ENCODE peak calls at places on chromosome 3, in four cellular contexts. C is transverse colon, P is spleen, E is GM23338. A is an unnamed sample.

GRCh38 chr3:8938021-8938420 is 25.3 kb downstream of the RAD18 start:
- DNase-seq in C (no peak), E (peak; percentile 39), P (no peak), A (no peak)

GRCh38 chr3:147843331-147843730 is 434.2 kb downstream of the ZIC1 start:
- DNase-seq in E (no peak), C (no peak), P (no peak), A (no peak)

GRCh38 chr3:183386651-183387050 is 41.8 kb downstream of the MCF2L2 start:
- DNase-seq in E (no peak), P (no peak), C (no peak), A (no peak)

GRCh38 chr3:66107855-66108254 is 69.1 kb upstream of the MAGI1 start:
- DNase-seq in C (no peak), P (no peak), E (no peak), A (no peak)

GRCh38 chr3:119628816-119629445 is 31.2 kb downstream of the PLA1A start:
- DNase-seq in E (no peak), C (no peak), P (no peak), A (no peak)

GRCh38 chr3:77372634-77373346 is 332.9 kb downstream of the ROBO2 start:
- DNase-seq in C (no peak), P (no peak), E (no peak), A (no peak)

GRCh38 chr3:16081661-16082060 is 92.8 kb upstream of the GALNT15 start:
- DNase-seq in P (no peak), E (no peak), C (no peak), A (no peak)

GRCh38 chr3:135908225-135908624 is 57.3 kb upstream of the PPP2R3A start:
- DNase-seq in C (no peak), E (peak; percentile 4), P (no peak), A (no peak)

GRCh38 chr3:34387831-34388564 is 589.6 kb downstream of the PDCD6IP start:
- DNase-seq in E (peak; percentile 56), P (no peak), C (no peak), A (no peak)

GRCh38 chr3:47000198-47000815 is 20.8 kb downstream of the NBEAL2 start:
- DNase-seq in C (no peak), P (peak; percentile 59), E (no peak), A (no peak)

GRCh38 chr3:146473726-146474125 is 4.4 kb upstream of the PLSCR2 start:
- DNase-seq in P (no peak), E (no peak), C (no peak), A (no peak)

GRCh38 chr3:196740476-196741400 is 1.1 kb downstream of the PAK2 start:
- DNase-seq in P (peak; percentile 76), C (no peak), E (peak; percentile 73), A (peak; percentile 27)

GRCh38 chr3:148773805-148774204 is 53.8 kb upstream of the CPB1 start:
- DNase-seq in C (no peak), E (no peak), P (no peak), A (no peak)

GRCh38 chr3:110198717-110199587 is 861.6 kb upstream of the DPPA4 start:
- DNase-seq in C (no peak), P (peak; percentile 66), E (no peak), A (no peak)

GRCh38 chr3:182327196-182327681 is 466.1 kb upstream of the ATP11B start:
- DNase-seq in E (peak; percentile 29), C (no peak), P (no peak), A (no peak)

GRCh38 chr3:152497457-152497856 is 228.7 kb downstream of the MBNL1 start:
- DNase-seq in E (no peak), C (no peak), P (no peak), A (no peak)

GRCh38 chr3:152496716-152497115 is 228.0 kb downstream of the MBNL1 start:
- DNase-seq in P (no peak), E (peak; percentile 29), C (no peak), A (no peak)

GRCh38 chr3:152491922-152492321 is 223.2 kb downstream of the MBNL1 start:
- DNase-seq in P (no peak), C (no peak), E (no peak), A (no peak)

GRCh38 chr3:152499796-152500385 is 231.2 kb downstream of the MBNL1 start:
- DNase-seq in P (no peak), C (no peak), E (no peak), A (no peak)

DNA sequence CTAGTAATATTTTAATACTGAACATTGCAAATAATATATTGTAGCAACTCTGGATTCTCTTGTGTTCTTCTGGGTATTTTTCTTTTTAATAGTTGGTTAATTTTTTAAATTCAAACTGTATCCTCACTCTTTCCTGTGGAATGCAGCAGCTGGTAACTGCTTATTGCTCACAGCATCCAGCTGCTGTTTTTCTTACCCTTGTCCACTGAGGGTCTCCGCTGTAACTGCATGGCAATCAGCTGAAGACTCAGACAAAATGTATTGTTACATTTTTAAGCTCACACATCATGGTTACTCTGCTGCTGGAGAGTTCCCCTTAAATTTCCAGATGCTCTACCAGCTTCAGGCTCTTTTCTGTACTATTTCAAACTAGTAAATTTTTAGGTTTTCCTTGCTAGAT is 227.6 kb downstream of the MBNL1 start:
- DNase-seq in C (no peak), P (no peak), E (no peak), A (no peak)
- H3K4me3 ChIP-seq in C (no peak overlapping the region), P (no peak overlapping the region), E (no peak overlapping the region), A (no peak overlapping the region)

DNA sequence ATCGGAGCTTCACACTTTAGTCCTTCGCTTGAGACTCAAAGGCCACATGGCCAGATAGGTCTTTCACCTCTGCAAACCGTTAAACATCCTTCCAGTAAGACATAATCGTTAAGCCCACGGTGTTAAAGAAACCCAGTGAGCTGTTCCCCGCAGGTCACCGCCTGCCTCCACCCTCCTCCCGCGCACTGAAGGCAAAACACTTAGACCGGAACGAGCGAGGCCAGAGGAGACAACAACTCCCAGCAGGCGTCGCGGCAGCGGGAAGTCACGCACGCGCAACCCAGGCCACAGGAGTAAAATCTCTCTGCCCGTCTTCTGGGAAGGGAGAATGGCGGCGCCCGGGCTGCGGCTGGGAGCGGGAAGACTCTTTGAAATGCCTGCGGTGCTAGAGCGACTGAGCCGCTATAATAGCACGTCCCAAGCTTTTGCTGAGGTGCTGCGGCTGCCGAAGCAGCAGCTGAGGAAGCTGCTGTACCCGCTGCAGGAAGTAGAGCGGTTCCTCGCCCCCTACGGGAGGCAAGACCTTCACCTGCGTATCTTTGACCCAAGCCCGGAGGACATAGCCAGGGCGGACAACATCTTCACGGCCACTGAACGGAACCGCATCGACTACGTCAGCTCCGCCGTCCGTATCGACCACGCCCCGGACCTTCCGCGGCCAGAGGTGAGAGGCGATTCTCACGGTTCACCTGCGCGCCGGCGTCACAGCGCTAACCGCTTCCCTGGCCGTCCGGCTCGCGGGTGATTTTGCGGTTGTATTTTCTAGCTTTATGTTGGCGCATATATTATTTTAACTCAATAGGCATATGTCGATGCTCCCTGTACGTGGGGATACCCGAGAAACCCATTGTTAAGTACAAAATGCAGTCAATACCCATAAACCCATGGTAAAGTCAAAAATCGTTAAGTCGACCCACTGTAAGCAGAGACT is at the start of gene GTPBP8:
- DNase-seq in C (peak; percentile 95), E (peak; percentile 95), P (peak; percentile 98), A (peak; percentile 75)
- TF ChIP-seq POLR2AphosphoS5 in C (peak; percentile 86), E (peak; percentile 88), P (peak; percentile 97), A (peak; percentile 93)

DNA sequence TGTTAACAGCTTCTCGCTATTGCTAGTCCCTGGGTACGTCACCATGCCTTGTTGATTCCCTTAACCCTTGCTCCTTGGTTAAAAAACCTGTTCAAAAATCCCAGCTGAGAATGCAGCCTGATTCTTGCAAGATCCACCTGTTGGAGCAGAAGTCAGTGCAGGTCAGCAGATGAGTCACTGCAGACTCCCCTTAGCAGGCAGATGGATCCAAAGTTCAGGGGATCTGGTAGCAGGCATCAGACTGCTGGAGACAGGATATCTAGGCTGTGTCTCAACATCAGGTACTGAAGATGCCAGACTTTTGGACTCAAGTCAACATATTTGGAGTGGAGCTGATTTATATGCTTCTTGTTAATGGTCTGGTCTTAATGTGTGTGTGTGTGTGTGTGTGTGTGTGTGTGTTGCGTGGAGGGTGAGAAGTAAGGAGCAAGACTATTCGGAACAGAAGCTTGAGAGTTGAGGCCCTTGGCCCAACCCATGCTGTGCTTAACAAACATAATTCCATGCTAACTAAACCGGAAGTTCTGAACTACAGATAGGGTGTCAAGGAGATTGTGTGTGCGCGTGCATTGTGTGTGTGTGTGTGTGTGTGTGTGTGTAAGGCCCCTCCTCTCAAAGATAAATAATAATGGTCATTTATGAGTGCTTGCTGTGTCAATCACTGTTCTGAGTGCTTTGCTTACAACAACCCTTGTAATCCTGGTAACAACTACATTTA is 1.1 kb upstream of the C3orf52 start:
- DNase-seq in C (peak; percentile 56), P (no peak), E (no peak), A (no peak)
- H3K27ac ChIP-seq in C (peak overlapping the region; percentile 85), P (no peak overlapping the region), E (no peak overlapping the region), A (no peak overlapping the region)

DNA sequence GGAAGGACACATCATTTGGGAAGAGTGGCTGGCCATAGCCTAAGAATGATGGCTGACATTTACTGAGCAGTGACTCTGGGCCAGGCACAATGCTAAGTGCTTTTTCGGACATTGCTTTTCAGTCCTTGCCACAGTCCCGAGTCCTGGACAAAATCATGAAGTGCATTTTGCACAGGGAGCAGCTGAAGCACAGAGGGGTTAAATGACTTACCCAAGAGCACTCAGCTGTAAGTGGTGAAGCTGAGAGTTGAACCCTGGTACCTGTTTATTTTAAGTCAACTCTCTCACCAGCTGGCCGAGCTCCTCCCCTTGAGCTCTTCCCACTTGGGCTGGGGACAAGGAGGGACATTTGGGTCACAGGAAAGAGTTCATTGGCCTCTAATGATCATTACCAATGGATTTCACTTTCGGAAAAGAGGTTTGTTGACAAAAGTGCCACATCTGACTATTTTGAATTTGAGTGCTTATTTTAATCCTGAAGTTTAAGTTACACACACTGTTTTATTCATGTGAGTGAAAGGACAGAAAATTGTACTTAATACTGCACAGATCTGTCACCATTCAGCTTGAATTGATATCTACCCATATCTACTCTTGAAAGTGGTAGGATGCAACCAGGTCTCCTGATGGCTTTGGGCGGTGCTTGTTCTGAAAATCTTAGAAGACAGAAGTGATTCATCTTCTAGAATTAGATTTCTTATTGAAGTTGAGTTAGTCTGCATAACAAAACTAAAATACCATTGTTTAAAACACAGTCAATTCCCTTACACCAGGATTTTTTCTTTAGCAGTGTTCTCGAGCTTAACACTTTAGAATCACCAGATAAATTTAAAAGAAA is 368.7 kb upstream of the PROK2 start:
- DNase-seq in P (no peak), C (no peak), E (no peak), A (no peak)
- H3K4me3 ChIP-seq in P (no peak overlapping the region), C (no peak overlapping the region), E (no peak overlapping the region), A (peak overlapping the region; percentile 34)

DNA sequence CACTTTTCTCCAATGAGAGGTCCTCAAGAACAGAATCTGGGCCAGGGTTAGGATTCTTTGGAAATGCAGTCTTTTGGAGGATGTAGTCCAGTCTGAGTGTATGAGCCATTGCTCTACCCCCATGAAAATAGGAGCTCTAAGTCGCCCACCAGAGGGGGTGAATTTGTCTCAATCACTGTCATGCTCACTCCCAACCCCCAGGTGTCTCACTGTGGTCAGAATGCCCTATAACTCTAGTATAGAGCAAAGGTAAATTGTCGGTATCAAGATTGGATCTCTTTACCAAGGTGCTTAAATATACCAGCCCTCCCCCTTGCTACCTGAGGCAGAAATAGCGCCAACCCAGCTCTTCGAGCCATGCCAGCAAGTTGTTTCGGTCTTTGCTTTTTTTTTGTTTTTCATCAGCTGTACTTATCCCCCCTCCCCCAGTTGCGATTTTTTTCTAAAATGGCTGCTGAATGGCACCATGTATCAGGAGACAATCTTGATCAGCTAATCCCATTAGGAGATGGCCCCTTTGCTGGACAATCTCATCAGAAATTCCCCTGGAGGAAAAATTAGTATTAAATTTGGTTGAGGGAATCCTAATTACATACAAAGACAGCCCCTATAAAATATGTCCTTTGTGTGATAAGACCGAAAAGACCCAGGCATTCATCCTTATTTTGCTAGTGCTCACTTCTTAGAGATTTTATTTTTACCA is 130.7 kb downstream of the EBLN2 start:
- DNase-seq in P (no peak), C (no peak), E (peak; percentile 91), A (no peak)
- TF ChIP-seq POLR2AphosphoS5 in P (no peak), C (no peak), E (no peak), A (no peak)

A was measured in Panc1.